ENCODE peak calls at places on chromosomes 12 and 14, in eight cellular contexts. One of them, this sample, is unnamed.

GRCh38 chr14:52862652-52863338 is 71.4 kb upstream of the GNPNAT1 start:
- DNase-seq in amygdala: no peak
- DNase-seq in stimulated activated CD4-positive, alpha-beta T cell treated with anti-CD3 and anti-CD28 coated beads, Interleukin-2, amount 100 ng/mL, for 24 hours: no peak
- DNase-seq in T-helper 2 cell: no peak
- DNase-seq in stimulated activated CD8-positive, alpha-beta memory T cell treated with anti-CD3 and anti-CD28 coated beads, Interleukin-4, amount 100 ng/mL, for 1 hour: no peak
- DNase-seq in ascending aorta: no peak
- DNase-seq in breast epithelium: no peak
- DNase-seq in activated T-cell treated with anti-CD3 and anti-CD28 coated beads for 48 hours: no peak
- DNase-seq in this sample: no peak

GRCh38 chr14:100577321-100577985 is 9.8 kb downstream of the BEGAIN start:
- DNase-seq in amygdala: no peak
- DNase-seq in stimulated activated CD4-positive, alpha-beta T cell treated with anti-CD3 and anti-CD28 coated beads, Interleukin-2, amount 100 ng/mL, for 24 hours: no peak
- DNase-seq in T-helper 2 cell: no peak
- DNase-seq in stimulated activated CD8-positive, alpha-beta memory T cell treated with anti-CD3 and anti-CD28 coated beads, Interleukin-4, amount 100 ng/mL, for 1 hour: no peak
- DNase-seq in ascending aorta: no peak
- DNase-seq in breast epithelium: no peak
- DNase-seq in activated T-cell treated with anti-CD3 and anti-CD28 coated beads for 48 hours: no peak
- DNase-seq in this sample: no peak

GRCh38 chr12:25615119-25615518 is 62.0 kb upstream of the LMNTD1 start:
- DNase-seq in amygdala: no peak
- DNase-seq in stimulated activated CD4-positive, alpha-beta T cell treated with anti-CD3 and anti-CD28 coated beads, Interleukin-2, amount 100 ng/mL, for 24 hours: no peak
- DNase-seq in T-helper 2 cell: no peak
- DNase-seq in stimulated activated CD8-positive, alpha-beta memory T cell treated with anti-CD3 and anti-CD28 coated beads, Interleukin-4, amount 100 ng/mL, for 1 hour: no peak
- DNase-seq in ascending aorta: no peak
- DNase-seq in breast epithelium: no peak
- DNase-seq in activated T-cell treated with anti-CD3 and anti-CD28 coated beads for 48 hours: no peak
- DNase-seq in this sample: no peak

GRCh38 chr12:23066095-23066494 is 441.1 kb downstream of the ETNK1 start:
- DNase-seq in amygdala: no peak
- DNase-seq in stimulated activated CD4-positive, alpha-beta T cell treated with anti-CD3 and anti-CD28 coated beads, Interleukin-2, amount 100 ng/mL, for 24 hours: no peak
- DNase-seq in T-helper 2 cell: no peak
- DNase-seq in stimulated activated CD8-positive, alpha-beta memory T cell treated with anti-CD3 and anti-CD28 coated beads, Interleukin-4, amount 100 ng/mL, for 1 hour: no peak
- DNase-seq in ascending aorta: no peak
- DNase-seq in breast epithelium: no peak
- DNase-seq in activated T-cell treated with anti-CD3 and anti-CD28 coated beads for 48 hours: no peak
- DNase-seq in this sample: no peak

GRCh38 chr14:21194597-21194996 is 38.7 kb upstream of the OR5AU1 start:
- DNase-seq in amygdala: no peak
- DNase-seq in stimulated activated CD4-positive, alpha-beta T cell treated with anti-CD3 and anti-CD28 coated beads, Interleukin-2, amount 100 ng/mL, for 24 hours: no peak
- DNase-seq in T-helper 2 cell: no peak
- DNase-seq in stimulated activated CD8-positive, alpha-beta memory T cell treated with anti-CD3 and anti-CD28 coated beads, Interleukin-4, amount 100 ng/mL, for 1 hour: no peak
- DNase-seq in ascending aorta: no peak
- DNase-seq in breast epithelium: no peak
- DNase-seq in activated T-cell treated with anti-CD3 and anti-CD28 coated beads for 48 hours: no peak
- DNase-seq in this sample: no peak

GRCh38 chr12:113591480-113591971 is 119.9 kb upstream of the LHX5 start:
- DNase-seq in amygdala: no peak
- DNase-seq in stimulated activated CD4-positive, alpha-beta T cell treated with anti-CD3 and anti-CD28 coated beads, Interleukin-2, amount 100 ng/mL, for 24 hours: no peak
- DNase-seq in T-helper 2 cell: no peak
- DNase-seq in stimulated activated CD8-positive, alpha-beta memory T cell treated with anti-CD3 and anti-CD28 coated beads, Interleukin-4, amount 100 ng/mL, for 1 hour: no peak
- DNase-seq in ascending aorta: no peak
- DNase-seq in breast epithelium: no peak
- DNase-seq in activated T-cell treated with anti-CD3 and anti-CD28 coated beads for 48 hours: peak; percentile 4
- DNase-seq in this sample: no peak

GRCh38 chr12:1844223-1844622 is 23.9 kb downstream of the LRTM2 start:
- DNase-seq in amygdala: no peak
- DNase-seq in stimulated activated CD4-positive, alpha-beta T cell treated with anti-CD3 and anti-CD28 coated beads, Interleukin-2, amount 100 ng/mL, for 24 hours: no peak
- DNase-seq in T-helper 2 cell: no peak
- DNase-seq in stimulated activated CD8-positive, alpha-beta memory T cell treated with anti-CD3 and anti-CD28 coated beads, Interleukin-4, amount 100 ng/mL, for 1 hour: no peak
- DNase-seq in ascending aorta: no peak
- DNase-seq in breast epithelium: peak; percentile 28
- DNase-seq in activated T-cell treated with anti-CD3 and anti-CD28 coated beads for 48 hours: no peak
- DNase-seq in this sample: no peak

GRCh38 chr14:69827560-69827959 is 30.5 kb upstream of the SLC10A1 start:
- DNase-seq in amygdala: no peak
- DNase-seq in stimulated activated CD4-positive, alpha-beta T cell treated with anti-CD3 and anti-CD28 coated beads, Interleukin-2, amount 100 ng/mL, for 24 hours: no peak
- DNase-seq in T-helper 2 cell: no peak
- DNase-seq in stimulated activated CD8-positive, alpha-beta memory T cell treated with anti-CD3 and anti-CD28 coated beads, Interleukin-4, amount 100 ng/mL, for 1 hour: no peak
- DNase-seq in ascending aorta: no peak
- DNase-seq in breast epithelium: no peak
- DNase-seq in activated T-cell treated with anti-CD3 and anti-CD28 coated beads for 48 hours: no peak
- DNase-seq in this sample: no peak

This sample was measured in cerebellar nuclear complex.